ENCODE peak calls at places on chromosomes 16 and 17, in four cellular contexts. R is GM12878, E is endothelial cell of umbilical vein, F is K562. M is an unnamed sample.
A peak's percentile ranks its signal among the peaks of the same experiment; 100 is the strongest.

GRCh38 chr16:74737521-74737920 is 36.9 kb upstream of the MLKL start:
- DNase-seq in R (no peak), E (no peak), F (no peak), M (no peak)

GRCh38 chr16:71303938-71304337 is 14.7 kb upstream of the CMTR2 start:
- DNase-seq in R (no peak), E (no peak), F (no peak), M (peak; percentile 4)

GRCh38 chr16:89890200-89890599 is 16.8 kb downstream of the TCF25 start:
- DNase-seq in R (no peak), E (no peak), F (no peak), M (no peak)

GRCh38 chr16:20610192-20610891 is 34.2 kb upstream of the ACSM2B start:
- DNase-seq in R (no peak), E (no peak), F (peak; percentile 29), M (no peak)

GRCh38 chr17:55717898-55718735 is 4.5 kb downstream of the TMEM100 start:
- DNase-seq in R (no peak), E (peak; percentile 72), F (peak; percentile 83), M (peak; percentile 68)

GRCh38 chr17:7845359-7846062 is 9.4 kb upstream of the TMEM88 start:
- DNase-seq in R (no peak), E (no peak), F (no peak), M (no peak)

GRCh38 chr16:50831751-50832150 is 89.9 kb downstream of the CYLD start:
- DNase-seq in R (no peak), E (no peak), F (no peak), M (no peak)

GRCh38 chr16:49969356-49970030 is 55.5 kb upstream of the CNEP1R1 start:
- DNase-seq in R (no peak), E (no peak), F (no peak), M (no peak)

GRCh38 chr16:14372471-14372870 is 257.6 kb downstream of the PARN start:
- DNase-seq in R (no peak), E (no peak), F (no peak), M (no peak)

GRCh38 chr17:57838453-57838852 is 11.4 kb downstream of the MRPS23 start:
- DNase-seq in R (no peak), E (no peak), F (no peak), M (no peak)

GRCh38 chr16:81040837-81041236 is 5.2 kb downstream of the ATMIN start:
- DNase-seq in R (no peak), E (no peak), F (no peak), M (no peak)

GRCh38 chr16:89721644-89722391 is 481 bp downstream of the ZNF276 start:
- DNase-seq in R (no peak), E (peak; percentile 70), F (peak; percentile 58), M (peak; percentile 34)

GRCh38 chr17:80894726-80895125 is 96.9 kb upstream of the CHMP6 start:
- DNase-seq in R (no peak), E (no peak), F (no peak), M (no peak)

GRCh38 chr17:59859444-59860025 is 33.2 kb downstream of the TUBD1 start:
- DNase-seq in R (no peak), E (peak; percentile 76), F (peak; percentile 30), M (peak; percentile 78)

GRCh38 chr17:31060814-31061550 is 33.8 kb upstream of the NF1 start:
- DNase-seq in R (no peak), E (no peak), F (no peak), M (no peak)

GRCh38 chr16:30874244-30874820 is 19.5 kb downstream of the BCL7C start:
- DNase-seq in R (no peak), E (no peak), F (peak; percentile 28), M (no peak)

GRCh38 chr17:34225046-34225445 is 30.0 kb upstream of the CCL2 start:
- DNase-seq in R (no peak), E (no peak), F (no peak), M (no peak)

GRCh38 chr16:10961231-10961630 is 16.9 kb downstream of the CLEC16A start:
- DNase-seq in R (no peak), E (no peak), F (no peak), M (peak; percentile 95)

GRCh38 chr17:58210922-58211321 is 8.1 kb downstream of the MKS1 start:
- DNase-seq in R (no peak), E (no peak), F (peak; percentile 26), M (no peak)

GRCh38 chr16:57627184-57627871 is 1.1 kb upstream of the ADGRG1 start:
- DNase-seq in R (no peak), E (peak; percentile 60), F (no peak), M (peak; percentile 85)

GRCh38 chr17:57210224-57210553 is 46.1 kb upstream of the MSI2 start:
- DNase-seq in R (no peak), E (no peak), F (no peak), M (no peak)

GRCh38 chr16:81548901-81549546 is 104.4 kb downstream of the CMIP start:
- DNase-seq in R (peak; percentile 21), E (no peak), F (no peak), M (no peak)

GRCh38 chr17:51017270-51017669 is 103.4 kb downstream of the SPAG9 start:
- DNase-seq in R (no peak), E (no peak), F (no peak), M (no peak)

DNA sequence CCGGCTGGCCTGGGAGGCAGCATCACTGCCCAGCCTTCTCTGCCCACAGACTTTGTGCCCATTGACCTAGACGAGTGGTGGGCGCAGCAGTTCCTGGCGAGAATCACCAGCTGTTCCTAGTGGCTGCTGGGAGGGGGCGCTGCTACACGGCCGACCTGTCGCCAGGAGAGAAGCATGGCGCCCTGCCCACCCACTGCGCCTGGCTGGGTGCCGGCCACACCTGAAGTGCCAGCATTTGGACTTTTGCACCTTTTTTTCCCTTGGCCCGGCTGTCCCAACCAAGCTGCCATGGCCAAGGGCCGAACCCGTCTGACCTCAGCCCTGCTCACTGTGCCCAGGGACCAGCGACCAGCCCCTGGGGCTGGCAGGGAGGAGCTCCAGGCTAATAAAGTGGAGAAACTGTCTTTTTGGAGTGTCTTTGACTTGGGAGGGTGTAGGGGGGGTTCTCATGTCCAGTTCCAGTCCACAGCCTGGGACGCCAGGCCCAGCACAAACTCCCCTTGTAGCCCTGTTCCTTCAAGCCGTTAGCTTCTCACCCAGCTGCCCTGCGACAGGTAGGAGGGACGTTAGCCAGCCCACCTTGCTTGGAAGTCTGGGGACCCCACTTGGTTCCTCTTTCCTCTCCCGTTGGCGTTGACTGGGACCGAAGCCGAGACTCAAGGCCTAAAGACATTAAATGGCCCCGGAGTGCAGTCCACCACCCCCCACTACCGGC is 937 bp upstream of the WDR90 start:
- DNase-seq in R (no peak), E (no peak), F (no peak), M (no peak)
- TF ChIP-seq FOS in R (no peak), E (no peak), F (no peak), M (no peak)

DNA sequence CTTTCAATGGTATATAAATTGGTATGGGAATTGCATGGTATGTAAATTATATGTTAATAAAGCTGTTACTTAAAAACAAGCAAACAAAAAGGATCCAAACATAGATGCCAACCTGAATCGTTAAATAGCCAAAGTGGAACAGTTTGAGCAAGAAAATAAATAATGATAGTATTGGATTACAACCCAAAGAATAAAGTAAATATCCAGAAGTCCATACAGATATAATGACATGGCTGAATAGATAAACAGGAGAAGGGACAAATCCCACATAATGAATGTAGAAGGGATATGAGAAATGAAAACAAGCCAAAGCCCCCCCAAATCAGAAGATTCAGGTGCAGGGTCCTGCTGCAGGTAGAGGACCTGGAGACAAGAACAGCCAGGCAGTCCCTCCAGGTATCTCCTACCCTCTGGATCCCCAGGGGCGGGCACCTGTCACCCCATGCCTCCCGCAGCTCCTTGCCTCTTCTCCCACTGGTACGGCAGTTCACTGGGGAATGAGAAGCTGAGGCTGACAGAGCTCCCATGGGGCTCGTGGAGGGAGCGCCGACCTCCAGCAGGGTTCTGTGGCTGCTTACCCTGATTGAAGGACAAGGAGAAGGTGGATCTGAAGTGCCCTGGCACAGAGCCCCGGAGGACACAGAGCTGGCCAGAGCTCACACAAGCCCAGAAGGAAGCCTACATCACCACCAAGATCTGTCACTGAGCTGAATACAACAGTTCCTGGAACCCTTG is 9.9 kb upstream of the LCAT start:
- DNase-seq in R (no peak), E (no peak), F (no peak), M (no peak)
- TF ChIP-seq FOS in R (no peak), E (no peak), F (no peak), M (no peak)

GRCh38 chr17:46266656-46267544 is 28.0 kb upstream of the LRRC37A start:
- DNase-seq in R (peak; percentile 37), E (peak; percentile 88), F (peak; percentile 95), M (peak; percentile 82)
- TF ChIP-seq FOS in R (no peak), E (no peak), F (no peak), M (no peak)

GRCh38 chr17:83194189-83194565 is 114.8 kb downstream of the METRNL start:
- DNase-seq in R (no peak), E (no peak), F (no peak), M (no peak)

GRCh38 chr17:83193336-83194188 is 114.2 kb downstream of the METRNL start:
- DNase-seq in R (no peak), E (no peak), F (no peak), M (no peak)

GRCh38 chr17:83190601-83191387 is 111.4 kb downstream of the METRNL start:
- DNase-seq in R (no peak), E (no peak), F (no peak), M (no peak)

GRCh38 chr17:83191388-83192160 is 112.2 kb downstream of the METRNL start:
- DNase-seq in R (no peak), E (no peak), F (no peak), M (no peak)

GRCh38 chr17:83192161-83192788 is 112.9 kb downstream of the METRNL start:
- DNase-seq in R (no peak), E (no peak), F (no peak), M (peak; percentile 50)
- TF ChIP-seq FOS in R (no peak), E (no peak), F (no peak), M (no peak)

GRCh38 chr16:9870962-9871361 is 311.3 kb downstream of the GRIN2A start:
- DNase-seq in R (no peak), E (no peak), F (no peak), M (no peak)
- TF ChIP-seq FOS in R (no peak), E (no peak), F (no peak), M (no peak)

GRCh38 chr17:66850692-66851091 is 15.8 kb downstream of the CACNG5 start:
- DNase-seq in R (no peak), E (no peak), F (no peak), M (no peak)
- TF ChIP-seq FOS in R (no peak), E (no peak), F (no peak), M (no peak)

DNA sequence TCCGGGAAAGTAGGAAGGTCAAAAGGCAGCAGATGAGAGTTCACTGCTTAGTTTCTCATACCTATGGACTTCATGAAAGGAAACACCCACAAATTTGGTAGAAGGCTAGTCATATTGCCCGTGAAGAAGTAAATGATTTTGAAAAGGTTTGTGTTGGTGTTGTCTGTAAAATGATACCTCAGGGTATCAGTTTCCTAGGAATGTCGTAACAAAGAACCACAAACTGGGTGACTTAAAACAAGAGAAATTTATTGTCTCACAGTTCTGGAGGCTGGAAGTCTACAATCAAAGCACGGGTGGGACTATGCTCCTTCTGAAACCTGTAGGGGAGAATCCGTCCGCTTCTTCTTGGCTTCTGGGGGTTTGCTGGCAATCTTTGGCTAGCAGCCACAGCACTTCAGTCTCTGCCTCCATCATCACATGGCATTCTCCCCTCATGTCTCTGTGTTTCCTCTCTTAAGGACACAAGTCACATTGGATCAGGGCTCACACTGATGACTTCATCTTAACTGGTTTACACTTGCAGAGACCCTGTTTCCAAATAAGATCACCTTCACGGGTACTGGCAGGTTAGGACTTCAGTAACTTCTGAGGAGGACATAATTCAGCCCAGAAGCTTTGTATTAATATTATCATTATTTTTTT is 2.0 kb upstream of the NAE1 start:
- DNase-seq in R (no peak), E (no peak), F (no peak), M (peak; percentile 60)
- TF ChIP-seq FOS in R (no peak), E (no peak), F (no peak), M (no peak)

DNA sequence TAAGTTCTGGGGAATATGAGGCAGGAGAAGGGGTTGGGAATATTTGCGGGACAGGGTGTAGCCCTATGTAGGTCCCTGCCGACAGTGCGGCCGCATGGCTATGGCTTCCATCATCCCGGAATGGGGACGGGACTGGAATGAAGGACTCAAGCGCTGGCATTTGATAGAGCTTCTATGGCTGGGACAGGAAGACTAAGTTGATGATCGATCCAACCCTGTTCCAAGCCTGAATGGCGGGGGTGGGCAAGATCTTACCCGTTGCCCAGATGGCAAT is 47.1 kb downstream of the SRCIN1 start:
- DNase-seq in R (no peak), E (no peak), F (no peak), M (no peak)
- TF ChIP-seq FOS in R (no peak), E (no peak), F (no peak), M (no peak)